ENCODE peak calls at places on chromosomes 1 and 21, in ten cellular contexts. One of them, this sample, is unnamed.

GRCh38 chr1:205680073-205680851 is at the start of gene SLC45A3:
- DNase-seq in cardiac fibroblast: peak
- DNase-seq in astrocyte of the spinal cord: no peak
- DNase-seq in GM12865: no peak
- DNase-seq in foreskin fibroblast: peak
- DNase-seq in fibroblast of villous mesenchyme: no peak
- DNase-seq in epithelial cell of esophagus: peak
- DNase-seq in neuronal stem cell: peak
- DNase-seq in tibial nerve: no peak
- DNase-seq in NB4: peak
- DNase-seq in this sample: no peak

GRCh38 chr21:26717146-26717739 is 128.0 kb downstream of the ADAMTS1 start:
- DNase-seq in epithelial cell of esophagus: peak
- DNase-seq in cardiac fibroblast: peak
- DNase-seq in tibial nerve: no peak
- DNase-seq in GM12865: peak
- DNase-seq in NB4: peak
- DNase-seq in astrocyte of the spinal cord: peak
- DNase-seq in neuronal stem cell: no peak
- DNase-seq in fibroblast of villous mesenchyme: peak
- DNase-seq in foreskin fibroblast: peak
- DNase-seq in this sample: no peak

GRCh38 chr1:241408170-241408569 is 51.2 kb upstream of the RGS7 start:
- DNase-seq in astrocyte of the spinal cord: peak
- DNase-seq in NB4: peak
- DNase-seq in fibroblast of villous mesenchyme: peak
- DNase-seq in neuronal stem cell: no peak
- DNase-seq in epithelial cell of esophagus: peak
- DNase-seq in tibial nerve: no peak
- DNase-seq in foreskin fibroblast: peak
- DNase-seq in GM12865: no peak
- DNase-seq in cardiac fibroblast: peak
- DNase-seq in this sample: no peak

GRCh38 chr1:29285771-29286170 is 49.4 kb downstream of the PTPRU start:
- DNase-seq in cardiac fibroblast: no peak
- DNase-seq in fibroblast of villous mesenchyme: no peak
- DNase-seq in GM12865: no peak
- DNase-seq in foreskin fibroblast: no peak
- DNase-seq in NB4: no peak
- DNase-seq in tibial nerve: no peak
- DNase-seq in epithelial cell of esophagus: no peak
- DNase-seq in astrocyte of the spinal cord: no peak
- DNase-seq in neuronal stem cell: no peak
- DNase-seq in this sample: no peak

GRCh38 chr21:20343186-20343585 is 655.0 kb upstream of the NCAM2 start:
- DNase-seq in neuronal stem cell: no peak
- DNase-seq in epithelial cell of esophagus: no peak
- DNase-seq in NB4: no peak
- DNase-seq in cardiac fibroblast: no peak
- DNase-seq in foreskin fibroblast: no peak
- DNase-seq in GM12865: no peak
- DNase-seq in fibroblast of villous mesenchyme: no peak
- DNase-seq in astrocyte of the spinal cord: no peak
- DNase-seq in tibial nerve: no peak
- DNase-seq in this sample: no peak

GRCh38 chr1:206565973-206566372 is 46.3 kb downstream of the EIF2D start:
- DNase-seq in fibroblast of villous mesenchyme: no peak
- DNase-seq in tibial nerve: no peak
- DNase-seq in epithelial cell of esophagus: no peak
- DNase-seq in NB4: no peak
- DNase-seq in GM12865: no peak
- DNase-seq in astrocyte of the spinal cord: no peak
- DNase-seq in cardiac fibroblast: no peak
- DNase-seq in neuronal stem cell: no peak
- DNase-seq in foreskin fibroblast: no peak
- DNase-seq in this sample: no peak

GRCh38 chr21:26840206-26840605 is 5.0 kb downstream of the ADAMTS1 start:
- DNase-seq in astrocyte of the spinal cord: no peak
- DNase-seq in tibial nerve: no peak
- DNase-seq in cardiac fibroblast: no peak
- DNase-seq in NB4: no peak
- DNase-seq in neuronal stem cell: no peak
- DNase-seq in GM12865: no peak
- DNase-seq in foreskin fibroblast: no peak
- DNase-seq in fibroblast of villous mesenchyme: no peak
- DNase-seq in epithelial cell of esophagus: no peak
- DNase-seq in this sample: no peak

GRCh38 chr1:30410153-30410851 is 313.1 kb downstream of the MATN1 start:
- DNase-seq in cardiac fibroblast: no peak
- DNase-seq in fibroblast of villous mesenchyme: no peak
- DNase-seq in epithelial cell of esophagus: no peak
- DNase-seq in GM12865: no peak
- DNase-seq in astrocyte of the spinal cord: no peak
- DNase-seq in NB4: no peak
- DNase-seq in neuronal stem cell: no peak
- DNase-seq in tibial nerve: no peak
- DNase-seq in foreskin fibroblast: no peak
- DNase-seq in this sample: no peak

GRCh38 chr1:156128749-156129682 is 14.5 kb downstream of the LMNA start:
- DNase-seq in astrocyte of the spinal cord: peak
- DNase-seq in neuronal stem cell: no peak
- DNase-seq in NB4: peak
- DNase-seq in fibroblast of villous mesenchyme: peak
- DNase-seq in epithelial cell of esophagus: no peak
- DNase-seq in GM12865: no peak
- DNase-seq in foreskin fibroblast: peak
- DNase-seq in tibial nerve: peak
- DNase-seq in cardiac fibroblast: peak
- DNase-seq in this sample: no peak

GRCh38 chr1:115060501-115060900 is 28.8 kb downstream of the TSPAN2 start:
- DNase-seq in foreskin fibroblast: no peak
- DNase-seq in tibial nerve: no peak
- DNase-seq in fibroblast of villous mesenchyme: no peak
- DNase-seq in epithelial cell of esophagus: peak
- DNase-seq in NB4: no peak
- DNase-seq in cardiac fibroblast: peak
- DNase-seq in neuronal stem cell: no peak
- DNase-seq in GM12865: no peak
- DNase-seq in astrocyte of the spinal cord: no peak
- DNase-seq in this sample: no peak

GRCh38 chr1:5990913-5991783 is 1.1 kb downstream of the NPHP4 start:
- DNase-seq in tibial nerve: no peak
- DNase-seq in cardiac fibroblast: peak
- DNase-seq in astrocyte of the spinal cord: peak
- DNase-seq in NB4: peak
- DNase-seq in neuronal stem cell: peak
- DNase-seq in fibroblast of villous mesenchyme: peak
- DNase-seq in epithelial cell of esophagus: peak
- DNase-seq in foreskin fibroblast: peak
- DNase-seq in GM12865: peak
- DNase-seq in this sample: no peak

GRCh38 chr1:117009132-117009531 is 7.6 kb downstream of the CD101 start:
- DNase-seq in foreskin fibroblast: no peak
- DNase-seq in NB4: peak
- DNase-seq in neuronal stem cell: no peak
- DNase-seq in fibroblast of villous mesenchyme: no peak
- DNase-seq in astrocyte of the spinal cord: no peak
- DNase-seq in epithelial cell of esophagus: no peak
- DNase-seq in tibial nerve: no peak
- DNase-seq in GM12865: peak
- DNase-seq in cardiac fibroblast: peak
- DNase-seq in this sample: peak

GRCh38 chr1:59976194-59977074 is 49.9 kb upstream of the CYP2J2 start:
- DNase-seq in tibial nerve: peak
- DNase-seq in fibroblast of villous mesenchyme: peak
- DNase-seq in epithelial cell of esophagus: peak
- DNase-seq in GM12865: peak
- DNase-seq in cardiac fibroblast: peak
- DNase-seq in NB4: peak
- DNase-seq in foreskin fibroblast: peak
- DNase-seq in neuronal stem cell: peak
- DNase-seq in astrocyte of the spinal cord: peak
- DNase-seq in this sample: no peak

GRCh38 chr1:236394905-236395779 is 1.1 kb downstream of the EDARADD start:
- DNase-seq in fibroblast of villous mesenchyme: peak
- DNase-seq in neuronal stem cell: peak
- DNase-seq in tibial nerve: no peak
- DNase-seq in foreskin fibroblast: peak
- DNase-seq in cardiac fibroblast: peak
- DNase-seq in astrocyte of the spinal cord: no peak
- DNase-seq in NB4: peak
- DNase-seq in GM12865: peak
- DNase-seq in epithelial cell of esophagus: peak
- DNase-seq in this sample: no peak

GRCh38 chr1:246602194-246602593 is 35.9 kb downstream of the CNST start:
- DNase-seq in foreskin fibroblast: no peak
- DNase-seq in tibial nerve: no peak
- DNase-seq in neuronal stem cell: no peak
- DNase-seq in astrocyte of the spinal cord: peak
- DNase-seq in GM12865: peak
- DNase-seq in epithelial cell of esophagus: no peak
- DNase-seq in cardiac fibroblast: no peak
- DNase-seq in NB4: peak
- DNase-seq in fibroblast of villous mesenchyme: peak
- DNase-seq in this sample: no peak

GRCh38 chr1:18178125-18178524 is 70.5 kb downstream of the IGSF21 start:
- DNase-seq in GM12865: peak
- DNase-seq in NB4: peak
- DNase-seq in tibial nerve: no peak
- DNase-seq in neuronal stem cell: no peak
- DNase-seq in foreskin fibroblast: no peak
- DNase-seq in astrocyte of the spinal cord: no peak
- DNase-seq in cardiac fibroblast: no peak
- DNase-seq in fibroblast of villous mesenchyme: no peak
- DNase-seq in epithelial cell of esophagus: no peak
- DNase-seq in this sample: no peak

GRCh38 chr1:234214911-234215892 is 158.1 kb upstream of the COA6 start:
- DNase-seq in foreskin fibroblast: no peak
- DNase-seq in cardiac fibroblast: no peak
- DNase-seq in GM12865: no peak
- DNase-seq in fibroblast of villous mesenchyme: no peak
- DNase-seq in tibial nerve: no peak
- DNase-seq in NB4: no peak
- DNase-seq in epithelial cell of esophagus: peak
- DNase-seq in neuronal stem cell: no peak
- DNase-seq in astrocyte of the spinal cord: no peak
- DNase-seq in this sample: no peak

DNA sequence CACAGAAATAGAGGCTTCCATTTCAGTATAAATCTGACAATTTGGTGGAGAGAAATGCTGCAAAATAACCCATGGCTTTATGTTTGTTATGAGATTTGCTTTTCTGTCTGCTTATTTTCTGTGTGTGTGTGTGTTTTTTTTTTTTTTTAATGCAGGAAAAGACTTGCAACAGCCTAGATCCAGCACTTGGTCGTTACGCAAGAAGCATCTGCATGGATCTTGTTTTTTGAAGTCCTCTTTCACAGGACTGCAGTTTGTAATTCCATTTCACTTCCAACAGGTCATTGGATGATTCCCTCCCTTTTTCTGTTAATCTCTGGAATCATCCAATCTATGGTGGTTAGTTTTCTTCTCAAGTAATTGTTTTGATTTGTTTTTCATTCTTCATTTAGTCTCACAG is 312.8 kb downstream of the NFIA start:
- DNase-seq in tibial nerve: no peak
- DNase-seq in neuronal stem cell: no peak
- DNase-seq in astrocyte of the spinal cord: no peak
- DNase-seq in fibroblast of villous mesenchyme: peak
- DNase-seq in cardiac fibroblast: peak
- DNase-seq in NB4: peak
- DNase-seq in GM12865: no peak
- DNase-seq in epithelial cell of esophagus: no peak
- DNase-seq in foreskin fibroblast: no peak
- DNase-seq in this sample: no peak
- H3K4me3 ChIP-seq in tibial nerve: no peak
- H3K4me3 ChIP-seq in neuronal stem cell: no peak
- H3K4me3 ChIP-seq in astrocyte of the spinal cord: no peak
- H3K4me3 ChIP-seq in fibroblast of villous mesenchyme: no peak
- H3K4me3 ChIP-seq in cardiac fibroblast: no peak
- H3K4me3 ChIP-seq in NB4: no peak
- H3K4me3 ChIP-seq in GM12865: no peak
- H3K4me3 ChIP-seq in epithelial cell of esophagus: no peak
- H3K4me3 ChIP-seq in foreskin fibroblast: no peak
- H3K4me3 ChIP-seq in this sample: no peak

GRCh38 chr1:52413410-52414104 is 9.2 kb downstream of the PRPF38A start:
- DNase-seq in neuronal stem cell: no peak
- DNase-seq in astrocyte of the spinal cord: no peak
- DNase-seq in NB4: no peak
- DNase-seq in tibial nerve: no peak
- DNase-seq in foreskin fibroblast: no peak
- DNase-seq in cardiac fibroblast: peak
- DNase-seq in GM12865: no peak
- DNase-seq in fibroblast of villous mesenchyme: no peak
- DNase-seq in epithelial cell of esophagus: peak
- DNase-seq in this sample: no peak
- H3K4me3 ChIP-seq in neuronal stem cell: no peak
- H3K4me3 ChIP-seq in astrocyte of the spinal cord: no peak
- H3K4me3 ChIP-seq in NB4: no peak
- H3K4me3 ChIP-seq in tibial nerve: no peak
- H3K4me3 ChIP-seq in foreskin fibroblast: no peak
- H3K4me3 ChIP-seq in cardiac fibroblast: no peak
- H3K4me3 ChIP-seq in GM12865: no peak
- H3K4me3 ChIP-seq in fibroblast of villous mesenchyme: no peak
- H3K4me3 ChIP-seq in epithelial cell of esophagus: no peak
- H3K4me3 ChIP-seq in this sample: no peak

GRCh38 chr1:110383311-110383990 is 7.4 kb downstream of the SLC16A4 start:
- DNase-seq in NB4: peak
- DNase-seq in epithelial cell of esophagus: peak
- DNase-seq in tibial nerve: no peak
- DNase-seq in fibroblast of villous mesenchyme: peak
- DNase-seq in cardiac fibroblast: no peak
- DNase-seq in foreskin fibroblast: peak
- DNase-seq in GM12865: no peak
- DNase-seq in neuronal stem cell: no peak
- DNase-seq in astrocyte of the spinal cord: no peak
- DNase-seq in this sample: no peak
- H3K4me3 ChIP-seq in NB4: peak
- H3K4me3 ChIP-seq in epithelial cell of esophagus: no peak
- H3K4me3 ChIP-seq in tibial nerve: no peak
- H3K4me3 ChIP-seq in fibroblast of villous mesenchyme: no peak
- H3K4me3 ChIP-seq in cardiac fibroblast: no peak
- H3K4me3 ChIP-seq in foreskin fibroblast: no peak
- H3K4me3 ChIP-seq in GM12865: no peak
- H3K4me3 ChIP-seq in neuronal stem cell: no peak
- H3K4me3 ChIP-seq in astrocyte of the spinal cord: no peak
- H3K4me3 ChIP-seq in this sample: no peak

GRCh38 chr1:203308205-203309114 is 3.1 kb downstream of the BTG2 start:
- DNase-seq in cardiac fibroblast: no peak
- DNase-seq in NB4: no peak
- DNase-seq in fibroblast of villous mesenchyme: no peak
- DNase-seq in astrocyte of the spinal cord: no peak
- DNase-seq in foreskin fibroblast: no peak
- DNase-seq in neuronal stem cell: no peak
- DNase-seq in tibial nerve: no peak
- DNase-seq in epithelial cell of esophagus: no peak
- DNase-seq in GM12865: peak
- DNase-seq in this sample: no peak
- H3K4me3 ChIP-seq in cardiac fibroblast: no peak
- H3K4me3 ChIP-seq in NB4: no peak
- H3K4me3 ChIP-seq in fibroblast of villous mesenchyme: peak
- H3K4me3 ChIP-seq in astrocyte of the spinal cord: no peak
- H3K4me3 ChIP-seq in foreskin fibroblast: peak
- H3K4me3 ChIP-seq in neuronal stem cell: peak
- H3K4me3 ChIP-seq in tibial nerve: peak
- H3K4me3 ChIP-seq in epithelial cell of esophagus: peak
- H3K4me3 ChIP-seq in GM12865: peak
- H3K4me3 ChIP-seq in this sample: peak

GRCh38 chr1:148264374-148265276 is 112.5 kb upstream of the NBPF11 start:
- DNase-seq in fibroblast of villous mesenchyme: peak
- DNase-seq in cardiac fibroblast: peak
- DNase-seq in neuronal stem cell: peak
- DNase-seq in astrocyte of the spinal cord: peak
- DNase-seq in tibial nerve: no peak
- DNase-seq in epithelial cell of esophagus: peak
- DNase-seq in GM12865: peak
- DNase-seq in foreskin fibroblast: peak
- DNase-seq in NB4: peak
- DNase-seq in this sample: peak
- H3K4me3 ChIP-seq in fibroblast of villous mesenchyme: peak
- H3K4me3 ChIP-seq in cardiac fibroblast: peak
- H3K4me3 ChIP-seq in neuronal stem cell: no peak
- H3K4me3 ChIP-seq in astrocyte of the spinal cord: peak
- H3K4me3 ChIP-seq in tibial nerve: no peak
- H3K4me3 ChIP-seq in epithelial cell of esophagus: peak
- H3K4me3 ChIP-seq in GM12865: peak
- H3K4me3 ChIP-seq in foreskin fibroblast: no peak
- H3K4me3 ChIP-seq in NB4: peak
- H3K4me3 ChIP-seq in this sample: peak